ENCODE peak calls at places on chromosomes 16 and 17, in eight cellular contexts. S is activated T-helper 9 cell treated with anti-CD3 and anti-CD28 coated beads, Interleukin-2, amount 50 U/mL, for 16 hours; H is aorta; M is stimulated activated CD8-positive, alpha-beta memory T cell treated with anti-CD3 and anti-CD28 coated beads, Interleukin-7, amount 100 ng/mL, for 24 hours; D is fibroblast of the aortic adventitia; I is HL-60; Q is stimulated activated naive B cell treated with anti-CD40 and anti-IgM and Interleukin-4, amounts not matched to agents 10 μg/mL and 1 μg/mL and 100 μg/mL, for 72 hours; T is adrenal gland. X is an unnamed sample.

GRCh38 chr16:85990861-85991301 is 91.9 kb downstream of the IRF8 start:
- DNase-seq in S (no peak), H (no peak), M (no peak), D (no peak), I (no peak), Q (peak; percentile 64), T (no peak), X (no peak)

GRCh38 chr16:2985893-2986355 is 5.7 kb upstream of the PKMYT1 start:
- DNase-seq in S (no peak), H (no peak), M (no peak), D (no peak), I (no peak), Q (no peak), T (peak; percentile 51), X (no peak)

GRCh38 chr17:41140360-41141132 is at the start of gene KRTAP4-6:
- DNase-seq in S (no peak), H (no peak), M (no peak), D (peak; percentile 15), I (no peak), Q (no peak), T (no peak), X (no peak)

GRCh38 chr16:69848635-69849545 is 86.8 kb downstream of the WWP2 start:
- DNase-seq in S (no peak), H (peak; percentile 95), M (no peak), D (peak; percentile 96), I (no peak), Q (no peak), T (peak; percentile 96), X (peak; percentile 83)

GRCh38 chr17:29722411-29723198 is 99.9 kb upstream of the CORO6 start:
- DNase-seq in S (no peak), H (peak; percentile 57), M (no peak), D (peak; percentile 92), I (peak; percentile 96), Q (peak; percentile 59), T (peak; percentile 68), X (no peak)

GRCh38 chr17:82647593-82648164 is 565 bp downstream of the WDR45B start:
- DNase-seq in S (peak; percentile 44), H (peak; percentile 61), M (peak; percentile 14), D (no peak), I (no peak), Q (peak; percentile 37), T (peak; percentile 50), X (no peak)

GRCh38 chr16:84332975-84333684 is 35.2 kb upstream of the ATP2C2 start:
- DNase-seq in S (no peak), H (no peak), M (no peak), D (no peak), I (no peak), Q (no peak), T (no peak), X (no peak)

GRCh38 chr17:36842231-36842630 is 95.0 kb upstream of the LHX1 start:
- DNase-seq in S (no peak), H (no peak), M (no peak), D (no peak), I (no peak), Q (no peak), T (no peak), X (no peak)

GRCh38 chr16:3112058-3112880 is at the start of gene ZNF205:
- DNase-seq in S (no peak), H (peak; percentile 82), M (no peak), D (peak; percentile 80), I (no peak), Q (no peak), T (peak; percentile 76), X (peak; percentile 81)

GRCh38 chr16:85621698-85622433 is 8.7 kb downstream of the GSE1 start:
- DNase-seq in S (no peak), H (no peak), M (no peak), D (no peak), I (no peak), Q (no peak), T (no peak), X (no peak)

GRCh38 chr17:81824595-81824994 is 8.5 kb downstream of the MCRIP1 start:
- DNase-seq in S (no peak), H (no peak), M (no peak), D (no peak), I (no peak), Q (no peak), T (no peak), X (no peak)

GRCh38 chr17:19573075-19573474 is 39.4 kb downstream of the SLC47A1 start:
- DNase-seq in S (no peak), H (no peak), M (no peak), D (peak; percentile 36), I (peak; percentile 19), Q (no peak), T (no peak), X (no peak)

GRCh38 chr17:52297230-52298010 is 138.9 kb upstream of the CA10 start:
- DNase-seq in S (no peak), H (no peak), M (no peak), D (no peak), I (no peak), Q (no peak), T (no peak), X (no peak)

GRCh38 chr16:19113577-19114358 is at the start of gene ITPRIPL2:
- DNase-seq in S (no peak), H (peak; percentile 96), M (no peak), D (peak; percentile 91), I (no peak), Q (peak; percentile 34), T (peak; percentile 93), X (peak; percentile 89)

GRCh38 chr17:19596869-19597268 is 51.7 kb upstream of the ALDH3A2 start:
- DNase-seq in S (no peak), H (no peak), M (no peak), D (no peak), I (no peak), Q (no peak), T (no peak), X (no peak)

GRCh38 chr16:27313422-27314160 is at the start of gene IL4R:
- DNase-seq in S (peak; percentile 49), H (peak; percentile 92), M (peak; percentile 40), D (peak; percentile 82), I (peak; percentile 42), Q (peak; percentile 88), T (peak; percentile 88), X (peak; percentile 93)

GRCh38 chr17:37483311-37484039 is 6.2 kb upstream of the DUSP14 start:
- DNase-seq in S (no peak), H (no peak), M (no peak), D (peak; percentile 86), I (no peak), Q (no peak), T (no peak), X (no peak)

GRCh38 chr16:28003021-28003865 is 60.3 kb downstream of the GSG1L start:
- DNase-seq in S (no peak), H (no peak), M (no peak), D (no peak), I (no peak), Q (no peak), T (no peak), X (peak; percentile 19)

GRCh38 chr16:86476956-86477530 is 33.3 kb upstream of the FOXF1 start:
- DNase-seq in S (no peak), H (no peak), M (no peak), D (peak; percentile 67), I (no peak), Q (no peak), T (no peak), X (no peak)

GRCh38 chr17:57458718-57459285 is 202.5 kb downstream of the MSI2 start:
- DNase-seq in S (no peak), H (no peak), M (no peak), D (no peak), I (no peak), Q (no peak), T (no peak), X (no peak)

GRCh38 chr17:21282231-21282630 is 2.3 kb upstream of the MAP2K3 start:
- DNase-seq in S (no peak), H (peak; percentile 89), M (no peak), D (peak; percentile 98), I (no peak), Q (no peak), T (peak; percentile 88), X (no peak)

GRCh38 chr17:47257651-47258339 is 4.2 kb downstream of the ITGB3 start:
- DNase-seq in S (no peak), H (no peak), M (no peak), D (peak; percentile 67), I (no peak), Q (no peak), T (no peak), X (no peak)

GRCh38 chr17:79463421-79464309 is 147.2 kb downstream of the RBFOX3 start:
- DNase-seq in S (no peak), H (no peak), M (no peak), D (no peak), I (no peak), Q (no peak), T (no peak), X (no peak)

GRCh38 chr17:82193520-82194236 is 19.0 kb downstream of the CCDC57 start:
- DNase-seq in S (no peak), H (peak; percentile 61), M (no peak), D (no peak), I (peak; percentile 77), Q (no peak), T (no peak), X (no peak)

GRCh38 chr17:46072998-46073397 is 73.9 kb downstream of the STH start:
- DNase-seq in S (no peak), H (no peak), M (no peak), D (peak; percentile 74), I (no peak), Q (no peak), T (no peak), X (no peak)